ENCODE peak calls at places on chromosomes 5 and 9, in six cellular contexts. L is MM.1S, G is HCT116, S is GM23338, F is PC-3, U is OCI-LY7. W is an unnamed sample. For H3K9me2, the result is how much of the 10 kb centered on the place peaks cover.

GRCh38 chr9:2919347-2919746 is 75.5 kb upstream of the PUM3 start:
- DNase-seq in L (no peak), G (no peak), S (no peak), F (no peak), U (no peak), W (peak)

GRCh38 chr9:21836437-21837161 is 34.2 kb downstream of the MTAP start:
- DNase-seq in L (no peak), G (peak), S (no peak), F (peak), U (no peak), W (peak)

GRCh38 chr5:132788508-132788907 is 11.5 kb upstream of the SEPTIN8 start:
- DNase-seq in L (no peak), G (no peak), S (no peak), F (no peak), U (no peak), W (no peak)

GRCh38 chr5:143648696-143649095 is 163.3 kb upstream of the HMHB1 start:
- DNase-seq in L (no peak), G (no peak), S (peak), F (no peak), U (no peak), W (no peak)

GRCh38 chr9:38133595-38133994 is 64.6 kb upstream of the SHB start:
- DNase-seq in L (no peak), G (no peak), S (no peak), F (no peak), U (no peak), W (no peak)

GRCh38 chr9:81473206-81473605 is 216.1 kb downstream of the TLE1 start:
- DNase-seq in L (no peak), G (no peak), S (no peak), F (no peak), U (no peak), W (no peak)

GRCh38 chr9:90287567-90288274 is 354.9 kb downstream of the DIRAS2 start:
- DNase-seq in L (peak), G (no peak), S (no peak), F (no peak), U (no peak), W (no peak)

GRCh38 chr9:133005221-133005760 is 25.5 kb upstream of the GTF3C5 start:
- DNase-seq in L (no peak), G (no peak), S (no peak), F (no peak), U (no peak), W (no peak)

GRCh38 chr5:178434851-178435250 is 155.3 kb downstream of the COL23A1 start:
- DNase-seq in L (no peak), G (no peak), S (no peak), F (no peak), U (no peak), W (no peak)

GRCh38 chr5:111415053-111415452 is 97.3 kb downstream of the STARD4 start:
- DNase-seq in L (no peak), G (no peak), S (no peak), F (no peak), U (no peak), W (no peak)

DNA sequence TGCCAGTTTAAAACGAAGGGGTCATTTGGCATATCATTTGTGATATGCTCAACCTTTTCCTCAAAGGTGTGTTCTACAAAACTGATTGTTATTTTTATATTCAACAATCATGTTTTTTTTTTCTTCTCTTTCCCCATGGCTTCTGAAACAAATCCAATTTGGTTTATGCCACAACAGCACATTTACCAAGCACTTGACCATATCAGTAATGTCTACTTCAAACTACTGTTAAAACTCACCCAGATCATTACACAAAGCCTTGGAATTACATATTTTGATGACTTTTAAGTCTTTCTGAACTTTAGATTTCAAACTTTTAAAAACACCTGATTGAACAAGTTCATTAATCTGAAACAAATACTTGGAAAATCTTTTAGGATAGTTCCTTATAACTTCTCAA is 29.2 kb downstream of the PWWP2A start:
- DNase-seq in L (no peak), G (no peak), S (no peak), F (no peak), U (no peak), W (no peak)
- H3K4me2 ChIP-seq in L (no peak), G (no peak), S (no peak), F (no peak), U (no peak), W (no peak)

GRCh38 chr5:14440223-14440597 is 141.4 kb upstream of the OTULINL start:
- DNase-seq in L (no peak), G (no peak), S (no peak), F (no peak), U (no peak), W (no peak)
- H3K4me3 ChIP-seq in L (no peak), G (no peak), S (no peak), F (no peak), U (no peak), W (peak)

GRCh38 chr5:175712313-175712680 is 54.4 kb downstream of the HRH2 start:
- DNase-seq in L (no peak), G (no peak), S (no peak), F (no peak), U (no peak), W (no peak)
- H3K9me2 ChIP-seq in L (under half), G (under half), S (under half), F (under half), U (under half), W (under half)

GRCh38 chr9:33320568-33321261 is 30.4 kb downstream of the NFX1 start:
- DNase-seq in L (no peak), G (no peak), S (no peak), F (peak), U (no peak), W (peak)
- H3K4me2 ChIP-seq in L (no peak), G (peak), S (no peak), F (peak), U (no peak), W (peak)

DNA sequence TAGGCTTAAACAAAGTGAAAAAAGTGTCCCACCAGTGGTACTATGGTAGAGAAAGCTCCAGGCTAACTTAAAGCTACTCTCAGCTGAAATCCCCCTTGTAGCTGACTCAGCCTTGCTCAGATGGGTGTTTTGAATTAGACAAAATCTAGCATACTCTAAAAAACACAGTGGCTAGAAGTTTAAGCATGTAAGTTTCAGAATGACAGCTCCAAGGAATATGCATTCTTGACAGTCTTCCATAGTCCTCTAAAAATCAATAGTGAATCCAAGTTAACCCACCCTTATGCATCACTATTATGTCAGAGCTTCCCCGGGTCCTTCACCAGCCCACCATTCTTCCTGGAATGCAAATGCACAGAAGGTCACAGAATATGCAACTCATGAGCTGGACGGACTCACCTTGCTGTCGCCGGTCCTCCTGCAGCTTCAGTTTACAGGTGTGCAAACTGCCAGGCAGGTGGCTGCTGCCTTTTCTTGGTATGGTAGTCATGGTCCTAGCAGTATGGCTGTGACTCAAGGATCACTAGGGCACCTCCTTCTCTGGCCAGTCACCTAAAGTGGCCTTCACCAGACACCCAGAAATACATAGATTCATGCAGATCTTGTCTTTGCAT is 668 bp downstream of the RANBP3L start:
- DNase-seq in L (peak), G (no peak), S (no peak), F (peak), U (no peak), W (peak)
- H3K4me3 ChIP-seq in L (peak), G (no peak), S (no peak), F (no peak), U (no peak), W (peak)

DNA sequence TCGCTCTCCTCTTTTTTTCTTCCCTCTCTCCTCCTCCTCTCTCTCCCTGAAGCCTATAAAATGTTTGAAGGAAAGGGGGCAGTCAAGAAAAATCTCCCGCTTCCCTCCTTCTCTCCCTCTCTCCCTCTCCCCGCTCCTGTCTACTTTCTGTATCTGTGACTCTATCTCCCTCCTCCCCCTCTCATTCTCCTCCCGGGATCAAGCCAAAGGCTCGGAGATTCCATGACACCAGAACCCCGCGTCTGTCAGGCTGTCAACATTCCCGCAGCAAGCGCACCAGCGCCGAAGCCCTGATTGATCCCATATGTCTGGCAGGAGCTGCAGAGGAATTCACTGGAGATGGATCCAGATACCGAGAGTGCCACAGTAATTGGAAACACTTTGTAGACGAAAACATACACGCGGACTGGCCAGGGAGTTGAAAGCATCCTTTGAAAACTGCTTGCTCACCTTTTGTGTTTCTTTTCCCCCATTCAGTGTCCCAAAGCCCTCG is 268 bp upstream of the SVEP1 start:
- DNase-seq in L (no peak), G (no peak), S (peak), F (no peak), U (no peak), W (peak)
- H3K9me2 ChIP-seq in L (under half), G (under half), S (under half), F (under half), U (under half), W (under half)

GRCh38 chr9:14180942-14181270 is 133.0 kb downstream of the NFIB start:
- DNase-seq in L (no peak), G (no peak), S (no peak), F (no peak), U (no peak), W (no peak)
- H3K4me2 ChIP-seq in L (no peak), G (no peak), S (no peak), F (peak), U (peak), W (peak)

GRCh38 chr9:93475108-93475507 is 21.7 kb upstream of the FAM120AOS start:
- DNase-seq in L (no peak), G (no peak), S (no peak), F (no peak), U (no peak), W (no peak)
- H3K4me3 ChIP-seq in L (no peak), G (no peak), S (no peak), F (no peak), U (no peak), W (no peak)

DNA sequence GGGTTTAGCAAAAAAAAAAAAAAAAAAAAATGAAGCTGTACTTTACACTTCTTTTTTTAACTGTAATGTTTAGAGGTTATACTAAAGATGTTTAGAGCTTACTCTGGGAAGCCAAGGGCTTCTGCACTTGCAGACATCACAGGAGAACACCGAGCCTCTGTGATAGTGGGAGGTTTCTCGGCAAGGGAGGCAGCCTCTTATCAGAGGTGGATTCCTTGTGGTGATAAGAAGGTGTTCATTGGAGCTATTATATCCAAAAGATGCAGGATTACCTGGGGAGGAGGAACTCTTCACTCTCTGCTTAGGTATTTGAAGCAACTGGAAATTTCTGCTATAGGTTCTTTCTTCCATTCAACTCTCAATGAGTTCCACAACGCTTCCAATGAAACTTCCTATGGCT is 171.2 kb upstream of the SLC12A2 start:
- DNase-seq in L (no peak), G (no peak), S (no peak), F (no peak), U (no peak), W (no peak)
- H3K9me2 ChIP-seq in L (under half), G (under half), S (under half), F (under half), U (under half), W (under half)

GRCh38 chr9:120951960-120952630 is 25.5 kb upstream of the TRAF1 start:
- DNase-seq in L (no peak), G (no peak), S (no peak), F (no peak), U (no peak), W (no peak)
- H3K4me2 ChIP-seq in L (no peak), G (no peak), S (no peak), F (no peak), U (no peak), W (no peak)